ENCODE peak calls at places on chromosomes 7 and 10, in six cellular contexts. D is tibial artery, O is astrocyte of the spinal cord, B is GM12865, L is type B pancreatic cell, Q is GM13977. K is an unnamed sample.

GRCh38 chr10:84138478-84139125 is 707 bp upstream of the GHITM start:
- DNase-seq in L (no peak), Q (peak; percentile 21), D (no peak), O (no peak), B (no peak), K (no peak)

GRCh38 chr10:61903991-61904350 is 2.5 kb downstream of the ARID5B start:
- DNase-seq in B (no peak), D (no peak), L (no peak), Q (no peak), O (peak; percentile 43), K (no peak)

GRCh38 chr7:126398285-126398684 is 854.5 kb downstream of the GRM8 start:
- DNase-seq in Q (no peak), D (no peak), O (no peak), B (no peak), L (no peak), K (no peak)

GRCh38 chr7:30721211-30721610 is 30.7 kb upstream of the INMT start:
- DNase-seq in D (no peak), L (no peak), Q (no peak), B (no peak), O (no peak), K (no peak)

GRCh38 chr7:135541029-135541428 is 16.7 kb upstream of the NUP205 start:
- DNase-seq in D (no peak), L (no peak), B (no peak), O (no peak), Q (no peak), K (no peak)

GRCh38 chr7:142412551-142413193 is 154.8 kb upstream of the PRSS58 start:
- DNase-seq in O (peak; percentile 59), D (no peak), Q (peak; percentile 48), L (no peak), B (peak; percentile 59), K (peak; percentile 77)

GRCh38 chr10:101817542-101818118 is 614 bp downstream of the OGA start:
- DNase-seq in B (peak; percentile 81), L (no peak), Q (no peak), D (peak; percentile 97), O (peak; percentile 96), K (peak; percentile 98)

GRCh38 chr10:127405221-127405620 is 143.9 kb upstream of the NPS start:
- DNase-seq in D (no peak), Q (no peak), L (no peak), O (peak; percentile 34), B (no peak), K (peak; percentile 55)

GRCh38 chr7:131521651-131522163 is 34.7 kb downstream of the PODXL start:
- DNase-seq in L (no peak), D (peak; percentile 65), O (peak; percentile 36), B (no peak), Q (no peak), K (no peak)

GRCh38 chr7:105097619-105098018 is 83.6 kb downstream of the KMT2E start:
- DNase-seq in Q (no peak), O (peak; percentile 78), B (no peak), L (no peak), D (no peak), K (peak; percentile 91)

GRCh38 chr10:119120413-119120867 is 16.5 kb downstream of the DENND10 start:
- DNase-seq in B (peak; percentile 90), L (no peak), O (peak; percentile 37), D (no peak), Q (peak; percentile 69), K (no peak)

GRCh38 chr7:134444961-134445315 is 14.0 kb downstream of the AKR1B1 start:
- DNase-seq in O (no peak), D (no peak), Q (no peak), B (no peak), L (no peak), K (no peak)

GRCh38 chr7:75892634-75893272 is 13.9 kb downstream of the RHBDD2 start:
- DNase-seq in O (no peak), B (no peak), Q (no peak), D (no peak), L (no peak), K (peak; percentile 70)

GRCh38 chr7:29915481-29916215 is 74.0 kb downstream of the SCRN1 start:
- DNase-seq in Q (no peak), D (no peak), B (no peak), O (peak; percentile 12), L (no peak), K (peak; percentile 9)

GRCh38 chr10:103479135-103479534 is at the start of gene CALHM3:
- DNase-seq in Q (no peak), L (no peak), B (no peak), O (no peak), D (no peak), K (no peak)

GRCh38 chr7:50914460-50914859 is 131.8 kb upstream of the GRB10 start:
- DNase-seq in B (no peak), D (no peak), L (no peak), O (no peak), Q (no peak), K (no peak)

GRCh38 chr7:7099584-7100014 is 82.7 kb upstream of the C1GALT1 start:
- DNase-seq in D (peak; percentile 85), L (no peak), Q (no peak), O (peak; percentile 94), B (no peak), K (peak; percentile 97)

GRCh38 chr10:7932301-7933036 is 114.2 kb downstream of the TAF3 start:
- DNase-seq in L (no peak), B (no peak), D (no peak), Q (no peak), O (no peak), K (no peak)

GRCh38 chr7:91941450-91941849 is 788 bp downstream of the AKAP9 start:
- DNase-seq in Q (peak; percentile 29), O (peak; percentile 39), L (no peak), D (no peak), B (peak; percentile 71), K (peak; percentile 40)

GRCh38 chr10:108862691-108863350 is 1060.5 kb downstream of the XPNPEP1 start:
- DNase-seq in L (no peak), O (peak; percentile 43), Q (no peak), D (no peak), B (no peak), K (no peak)

GRCh38 chr10:32295027-32295426 is 51.9 kb downstream of the EPC1 start:
- DNase-seq in L (no peak), O (no peak), B (no peak), D (no peak), Q (no peak), K (no peak)

GRCh38 chr7:6443372-6443941 is 4.3 kb downstream of the DAGLB start:
- DNase-seq in L (no peak), B (no peak), O (peak; percentile 88), D (no peak), Q (no peak), K (peak; percentile 87)

GRCh38 chr10:60480865-60481563 is 91.3 kb upstream of the ANK3 start:
- DNase-seq in B (no peak), Q (no peak), L (no peak), D (no peak), O (peak; percentile 85), K (peak; percentile 92)

GRCh38 chr7:123916240-123916724 is 8.8 kb upstream of the SPAM1 start:
- DNase-seq in Q (no peak), L (no peak), B (peak; percentile 7), O (peak; percentile 12), D (no peak), K (peak; percentile 28)

GRCh38 chr7:97006146-97006950 is 995 bp downstream of the DLX6 start:
- DNase-seq in Q (peak; percentile 71), O (no peak), D (no peak), L (no peak), B (peak; percentile 41), K (peak; percentile 32)

GRCh38 chr7:1274121-1274875 is 41.6 kb downstream of the UNCX start:
- DNase-seq in L (no peak), D (no peak), B (no peak), O (no peak), Q (no peak), K (no peak)

GRCh38 chr10:77289790-77290189 is 347.8 kb downstream of the KCNMA1 start:
- DNase-seq in Q (no peak), L (no peak), O (no peak), D (no peak), B (no peak), K (peak; percentile 49)

GRCh38 chr7:19202599-19202998 is 57.4 kb upstream of the FERD3L start:
- DNase-seq in D (no peak), B (no peak), L (no peak), Q (no peak), O (no peak), K (no peak)

GRCh38 chr10:98289802-98290209 is 21.8 kb upstream of the LOXL4 start:
- DNase-seq in O (no peak), D (no peak), B (no peak), L (no peak), Q (no peak), K (no peak)
- TF ChIP-seq CTCF in O (no peak), D (no peak), B (no peak), L (no peak), Q (no peak), K (no peak)

DNA sequence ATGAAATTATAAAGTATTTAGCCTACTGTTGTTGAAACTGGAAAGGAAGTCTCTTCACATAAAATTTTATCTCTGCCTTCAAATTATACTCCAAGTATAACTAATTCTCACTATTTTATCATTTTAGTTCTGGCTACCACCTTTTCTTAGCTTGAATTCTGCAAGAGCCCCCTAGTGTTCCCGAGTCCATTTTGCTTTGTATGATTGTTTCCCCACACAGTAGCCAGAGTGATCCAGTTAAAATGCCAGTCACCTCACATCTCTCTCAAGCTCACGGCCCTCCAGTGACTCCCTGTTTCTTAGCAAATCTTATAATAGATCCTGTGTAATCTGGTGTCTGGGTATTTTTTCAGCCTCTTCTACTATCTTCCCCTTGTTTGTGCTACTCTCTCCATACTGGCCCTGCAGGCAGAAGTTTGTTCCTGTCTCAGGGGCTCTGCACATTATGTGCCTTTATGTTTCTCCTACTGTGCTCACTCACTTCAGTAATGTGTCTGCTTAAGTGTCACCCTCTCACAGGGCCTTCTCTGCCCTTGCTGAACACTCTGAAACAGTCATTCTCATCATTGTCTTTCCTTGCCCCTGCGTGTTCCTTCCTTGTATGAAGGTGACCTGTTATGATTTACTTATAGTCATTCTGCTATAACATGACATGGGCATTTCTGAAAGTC is 8.9 kb downstream of the WAC start:
- DNase-seq in O (no peak), D (no peak), Q (no peak), L (no peak), B (no peak), K (no peak)
- TF ChIP-seq CTCF in O (peak; percentile 27), D (no peak), Q (no peak), L (peak; percentile 19), B (no peak), K (no peak)

GRCh38 chr10:44071479-44071878 is 313.4 kb downstream of the CXCL12 start:
- DNase-seq in Q (no peak), L (no peak), D (no peak), B (no peak), O (no peak), K (peak; percentile 61)
- TF ChIP-seq CTCF in Q (no peak), L (no peak), D (no peak), B (no peak), O (no peak), K (no peak)

DNA sequence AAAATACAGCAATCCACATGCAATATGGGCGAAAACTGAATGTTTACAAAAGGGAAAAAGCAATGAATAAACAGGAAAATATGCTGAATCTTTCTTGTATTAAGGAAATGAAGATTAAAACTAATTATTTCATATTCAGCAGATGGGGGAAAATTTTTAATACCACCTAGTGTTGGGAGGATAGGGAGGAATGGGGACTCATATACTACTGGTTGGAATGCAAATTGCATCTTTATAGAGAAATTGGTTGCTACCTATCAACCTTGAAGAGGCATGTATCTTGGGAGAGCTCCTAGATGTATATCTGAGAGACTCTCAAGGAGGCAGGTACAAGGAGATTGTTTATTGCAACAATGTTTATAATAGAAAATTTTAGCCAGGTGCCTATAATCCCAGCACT is 101.4 kb downstream of the CREM start:
- DNase-seq in Q (no peak), D (no peak), O (no peak), B (no peak), L (no peak), K (no peak)
- TF ChIP-seq CTCF in Q (no peak), D (no peak), O (no peak), B (no peak), L (peak; percentile 47), K (no peak)

GRCh38 chr7:2873146-2873545 is 29.0 kb upstream of the GNA12 start:
- DNase-seq in B (no peak), Q (no peak), L (no peak), O (no peak), D (no peak), K (no peak)
- TF ChIP-seq CTCF in B (no peak), Q (no peak), L (no peak), O (no peak), D (no peak), K (no peak)